ENCODE peak calls at places on chromosomes 3 and 15, in seven cellular contexts. One of them, this sample, is unnamed.

GRCh38 chr3:11632564-11632963 is 11.2 kb downstream of the VGLL4 start:
- DNase-seq in esophagus muscularis mucosa: no peak
- DNase-seq in HCT116: no peak
- DNase-seq in breast epithelium: no peak
- DNase-seq in stomach: no peak
- DNase-seq in GM12878: no peak
- DNase-seq in suprapubic skin: no peak
- DNase-seq in this sample: no peak

GRCh38 chr3:21624514-21624913 is 126.5 kb downstream of the ZNF385D start:
- DNase-seq in esophagus muscularis mucosa: no peak
- DNase-seq in HCT116: no peak
- DNase-seq in breast epithelium: no peak
- DNase-seq in stomach: no peak
- DNase-seq in GM12878: no peak
- DNase-seq in suprapubic skin: no peak
- DNase-seq in this sample: no peak

GRCh38 chr3:112017081-112017480 is 17.5 kb upstream of the TMPRSS7 start:
- DNase-seq in esophagus muscularis mucosa: no peak
- DNase-seq in HCT116: no peak
- DNase-seq in breast epithelium: no peak
- DNase-seq in stomach: no peak
- DNase-seq in GM12878: no peak
- DNase-seq in suprapubic skin: no peak
- DNase-seq in this sample: peak; percentile 43

GRCh38 chr3:76147846-76148245 is 362.5 kb upstream of the ZNF717 start:
- DNase-seq in esophagus muscularis mucosa: no peak
- DNase-seq in HCT116: no peak
- DNase-seq in breast epithelium: no peak
- DNase-seq in stomach: no peak
- DNase-seq in GM12878: no peak
- DNase-seq in suprapubic skin: no peak
- DNase-seq in this sample: no peak

GRCh38 chr15:98547255-98547654 is 101.1 kb upstream of the IGF1R start:
- DNase-seq in esophagus muscularis mucosa: no peak
- DNase-seq in HCT116: no peak
- DNase-seq in breast epithelium: no peak
- DNase-seq in stomach: no peak
- DNase-seq in GM12878: no peak
- DNase-seq in suprapubic skin: no peak
- DNase-seq in this sample: peak; percentile 43

GRCh38 chr3:171508676-171509075 is 48.5 kb upstream of the TNIK start:
- DNase-seq in esophagus muscularis mucosa: no peak
- DNase-seq in HCT116: no peak
- DNase-seq in breast epithelium: no peak
- DNase-seq in stomach: no peak
- DNase-seq in GM12878: no peak
- DNase-seq in suprapubic skin: no peak
- DNase-seq in this sample: no peak

GRCh38 chr3:165753560-165753959 is 83.7 kb downstream of the BCHE start:
- DNase-seq in esophagus muscularis mucosa: no peak
- DNase-seq in HCT116: no peak
- DNase-seq in breast epithelium: no peak
- DNase-seq in stomach: no peak
- DNase-seq in GM12878: no peak
- DNase-seq in suprapubic skin: no peak
- DNase-seq in this sample: no peak

GRCh38 chr3:197753263-197753662 is 3.6 kb downstream of the FYTTD1 start:
- DNase-seq in esophagus muscularis mucosa: no peak
- DNase-seq in HCT116: no peak
- DNase-seq in breast epithelium: no peak
- DNase-seq in stomach: no peak
- DNase-seq in GM12878: no peak
- DNase-seq in suprapubic skin: no peak
- DNase-seq in this sample: no peak

GRCh38 chr15:22939051-22939450 is 41.1 kb downstream of the CYFIP1 start:
- DNase-seq in esophagus muscularis mucosa: no peak
- DNase-seq in HCT116: no peak
- DNase-seq in breast epithelium: no peak
- DNase-seq in stomach: no peak
- DNase-seq in GM12878: no peak
- DNase-seq in suprapubic skin: no peak
- DNase-seq in this sample: no peak

GRCh38 chr3:50267280-50267913 is 1.6 kb upstream of the SEMA3B start:
- DNase-seq in esophagus muscularis mucosa: no peak
- DNase-seq in HCT116: no peak
- DNase-seq in breast epithelium: no peak
- DNase-seq in stomach: peak; percentile 87
- DNase-seq in GM12878: no peak
- DNase-seq in suprapubic skin: no peak
- DNase-seq in this sample: no peak

GRCh38 chr15:62244762-62245161 is 79.7 kb upstream of the C2CD4B start:
- DNase-seq in esophagus muscularis mucosa: no peak
- DNase-seq in HCT116: no peak
- DNase-seq in breast epithelium: no peak
- DNase-seq in stomach: peak; percentile 76
- DNase-seq in GM12878: no peak
- DNase-seq in suprapubic skin: no peak
- DNase-seq in this sample: no peak

GRCh38 chr3:94607778-94608177 is 544.9 kb downstream of the NSUN3 start:
- DNase-seq in esophagus muscularis mucosa: no peak
- DNase-seq in HCT116: no peak
- DNase-seq in breast epithelium: no peak
- DNase-seq in stomach: no peak
- DNase-seq in GM12878: no peak
- DNase-seq in suprapubic skin: no peak
- DNase-seq in this sample: no peak

GRCh38 chr15:50633653-50634052 is 52.9 kb downstream of the TRPM7 start:
- DNase-seq in esophagus muscularis mucosa: no peak
- DNase-seq in HCT116: no peak
- DNase-seq in breast epithelium: no peak
- DNase-seq in stomach: no peak
- DNase-seq in GM12878: no peak
- DNase-seq in suprapubic skin: no peak
- DNase-seq in this sample: no peak

GRCh38 chr15:79901958-79902357 is 5.1 kb upstream of the MTHFS start:
- DNase-seq in esophagus muscularis mucosa: no peak
- DNase-seq in HCT116: no peak
- DNase-seq in breast epithelium: no peak
- DNase-seq in stomach: no peak
- DNase-seq in GM12878: peak; percentile 90
- DNase-seq in suprapubic skin: no peak
- DNase-seq in this sample: no peak

GRCh38 chr3:115341208-115341607 is 194.1 kb upstream of the ZBTB20 start:
- DNase-seq in esophagus muscularis mucosa: no peak
- DNase-seq in HCT116: peak; percentile 57
- DNase-seq in breast epithelium: no peak
- DNase-seq in stomach: no peak
- DNase-seq in GM12878: no peak
- DNase-seq in suprapubic skin: no peak
- DNase-seq in this sample: no peak

GRCh38 chr3:36219398-36219797 is 160.9 kb upstream of the STAC start:
- DNase-seq in esophagus muscularis mucosa: no peak
- DNase-seq in HCT116: no peak
- DNase-seq in breast epithelium: no peak
- DNase-seq in stomach: no peak
- DNase-seq in GM12878: no peak
- DNase-seq in suprapubic skin: no peak
- DNase-seq in this sample: no peak

GRCh38 chr15:66497502-66498455 is at the start of gene SNAPC5:
- DNase-seq in esophagus muscularis mucosa: peak; percentile 99
- DNase-seq in HCT116: peak; percentile 85
- DNase-seq in breast epithelium: peak; percentile 96
- DNase-seq in stomach: peak; percentile 99
- DNase-seq in GM12878: peak; percentile 72
- DNase-seq in suprapubic skin: peak; percentile 98
- DNase-seq in this sample: peak; percentile 97

GRCh38 chr15:89400121-89400996 is 65.7 kb upstream of the POLG start:
- DNase-seq in esophagus muscularis mucosa: no peak
- DNase-seq in HCT116: no peak
- DNase-seq in breast epithelium: no peak
- DNase-seq in stomach: no peak
- DNase-seq in GM12878: no peak
- DNase-seq in suprapubic skin: no peak
- DNase-seq in this sample: no peak

GRCh38 chr3:124772081-124772831 is 42.0 kb downstream of the UMPS start:
- DNase-seq in esophagus muscularis mucosa: no peak
- DNase-seq in HCT116: no peak
- DNase-seq in breast epithelium: no peak
- DNase-seq in stomach: no peak
- DNase-seq in GM12878: no peak
- DNase-seq in suprapubic skin: no peak
- DNase-seq in this sample: no peak

GRCh38 chr3:103684956-103685355 is 1250.1 kb downstream of the ZPLD1 start:
- DNase-seq in esophagus muscularis mucosa: no peak
- DNase-seq in HCT116: no peak
- DNase-seq in breast epithelium: no peak
- DNase-seq in stomach: no peak
- DNase-seq in GM12878: no peak
- DNase-seq in suprapubic skin: no peak
- DNase-seq in this sample: no peak

GRCh38 chr3:37526511-37526910 is 335.2 kb upstream of the CTDSPL start:
- DNase-seq in esophagus muscularis mucosa: no peak
- DNase-seq in HCT116: no peak
- DNase-seq in breast epithelium: no peak
- DNase-seq in stomach: no peak
- DNase-seq in GM12878: no peak
- DNase-seq in suprapubic skin: no peak
- DNase-seq in this sample: no peak

GRCh38 chr15:57213783-57214366 is 162.4 kb upstream of the CGNL1 start:
- DNase-seq in esophagus muscularis mucosa: no peak
- DNase-seq in HCT116: peak; percentile 21
- DNase-seq in breast epithelium: no peak
- DNase-seq in stomach: no peak
- DNase-seq in GM12878: no peak
- DNase-seq in suprapubic skin: no peak
- DNase-seq in this sample: peak; percentile 36

GRCh38 chr15:85406916-85407315 is 26.5 kb downstream of the AKAP13 start:
- DNase-seq in esophagus muscularis mucosa: no peak
- DNase-seq in HCT116: no peak
- DNase-seq in breast epithelium: no peak
- DNase-seq in stomach: no peak
- DNase-seq in GM12878: no peak
- DNase-seq in suprapubic skin: no peak
- DNase-seq in this sample: no peak

GRCh38 chr3:9884555-9885165 is 4.6 kb upstream of the CIDEC start:
- DNase-seq in esophagus muscularis mucosa: no peak
- DNase-seq in HCT116: peak; percentile 89
- DNase-seq in breast epithelium: no peak
- DNase-seq in stomach: no peak
- DNase-seq in GM12878: no peak
- DNase-seq in suprapubic skin: no peak
- DNase-seq in this sample: no peak

GRCh38 chr3:155169221-155169620 is 89.1 kb downstream of the MME start:
- DNase-seq in esophagus muscularis mucosa: no peak
- DNase-seq in HCT116: no peak
- DNase-seq in breast epithelium: no peak
- DNase-seq in stomach: no peak
- DNase-seq in GM12878: no peak
- DNase-seq in suprapubic skin: no peak
- DNase-seq in this sample: no peak

GRCh38 chr15:68653795-68654194 is 75.0 kb downstream of the CORO2B start:
- DNase-seq in esophagus muscularis mucosa: no peak
- DNase-seq in HCT116: no peak
- DNase-seq in breast epithelium: no peak
- DNase-seq in stomach: no peak
- DNase-seq in GM12878: no peak
- DNase-seq in suprapubic skin: no peak
- DNase-seq in this sample: no peak

GRCh38 chr15:68654786-68655560 is 76.2 kb downstream of the CORO2B start:
- DNase-seq in esophagus muscularis mucosa: no peak
- DNase-seq in HCT116: no peak
- DNase-seq in breast epithelium: no peak
- DNase-seq in stomach: no peak
- DNase-seq in GM12878: no peak
- DNase-seq in suprapubic skin: no peak
- DNase-seq in this sample: no peak

GRCh38 chr15:68652141-68652540 is 73.3 kb downstream of the CORO2B start:
- DNase-seq in esophagus muscularis mucosa: no peak
- DNase-seq in HCT116: no peak
- DNase-seq in breast epithelium: no peak
- DNase-seq in stomach: no peak
- DNase-seq in GM12878: no peak
- DNase-seq in suprapubic skin: no peak
- DNase-seq in this sample: no peak

GRCh38 chr15:68653031-68653635 is 74.3 kb downstream of the CORO2B start:
- DNase-seq in esophagus muscularis mucosa: no peak
- DNase-seq in HCT116: no peak
- DNase-seq in breast epithelium: no peak
- DNase-seq in stomach: no peak
- DNase-seq in GM12878: no peak
- DNase-seq in suprapubic skin: no peak
- DNase-seq in this sample: no peak

GRCh38 chr15:68650901-68651709 is 72.3 kb downstream of the CORO2B start:
- DNase-seq in esophagus muscularis mucosa: no peak
- DNase-seq in HCT116: peak; percentile 51
- DNase-seq in breast epithelium: no peak
- DNase-seq in stomach: peak; percentile 61
- DNase-seq in GM12878: no peak
- DNase-seq in suprapubic skin: no peak
- DNase-seq in this sample: peak; percentile 18
- TF ChIP-seq CTCF in esophagus muscularis mucosa: peak; percentile 46
- TF ChIP-seq CTCF in HCT116: peak; percentile 93
- TF ChIP-seq CTCF in breast epithelium: no peak
- TF ChIP-seq CTCF in stomach: no peak
- TF ChIP-seq CTCF in GM12878: peak; percentile 82
- TF ChIP-seq CTCF in suprapubic skin: peak; percentile 30
- TF ChIP-seq CTCF in this sample: peak; percentile 42

DNA sequence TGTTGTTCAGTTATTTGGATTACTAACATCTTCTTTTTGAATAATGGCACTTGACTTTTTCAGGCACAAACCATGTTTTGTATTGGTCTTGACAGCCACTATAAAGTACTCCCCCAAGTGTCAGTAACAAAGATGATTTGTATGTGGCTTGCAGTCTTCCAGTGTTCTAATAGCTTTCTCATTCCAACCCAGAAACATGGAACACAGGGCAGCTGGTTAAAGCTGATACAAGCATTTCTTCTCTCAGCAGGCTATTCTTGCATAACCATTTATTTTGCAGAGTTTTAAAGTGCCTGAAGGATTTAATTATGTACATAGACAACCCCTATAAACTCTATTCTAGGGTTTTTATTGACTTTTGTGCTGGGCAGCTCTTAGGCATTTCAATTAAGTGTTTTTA is 420.4 kb downstream of the MECOM start:
- DNase-seq in esophagus muscularis mucosa: no peak
- DNase-seq in HCT116: no peak
- DNase-seq in breast epithelium: no peak
- DNase-seq in stomach: no peak
- DNase-seq in GM12878: no peak
- DNase-seq in suprapubic skin: no peak
- DNase-seq in this sample: no peak
- H3K4me3 ChIP-seq in esophagus muscularis mucosa: no peak overlapping the region
- H3K4me3 ChIP-seq in HCT116: no peak overlapping the region
- H3K4me3 ChIP-seq in breast epithelium: no peak overlapping the region
- H3K4me3 ChIP-seq in stomach: peak overlapping the region; percentile 44
- H3K4me3 ChIP-seq in GM12878: no peak overlapping the region
- H3K4me3 ChIP-seq in suprapubic skin: no peak overlapping the region
- H3K4me3 ChIP-seq in this sample: no peak overlapping the region

GRCh38 chr15:47473857-47474256 is 243.4 kb upstream of the SEMA6D start:
- DNase-seq in esophagus muscularis mucosa: no peak
- DNase-seq in HCT116: no peak
- DNase-seq in breast epithelium: peak; percentile 64
- DNase-seq in stomach: no peak
- DNase-seq in GM12878: no peak
- DNase-seq in suprapubic skin: no peak
- DNase-seq in this sample: no peak
- TF ChIP-seq POLR2AphosphoS5 in esophagus muscularis mucosa: peak; percentile 41
- TF ChIP-seq POLR2AphosphoS5 in HCT116: no peak
- TF ChIP-seq POLR2AphosphoS5 in breast epithelium: peak; percentile 79
- TF ChIP-seq POLR2AphosphoS5 in stomach: peak; percentile 43
- TF ChIP-seq POLR2AphosphoS5 in GM12878: no peak
- TF ChIP-seq POLR2AphosphoS5 in suprapubic skin: no peak
- TF ChIP-seq POLR2AphosphoS5 in this sample: no peak

GRCh38 chr15:25244731-25245585 is 193.9 kb downstream of the UBE3A start:
- DNase-seq in esophagus muscularis mucosa: no peak
- DNase-seq in HCT116: no peak
- DNase-seq in breast epithelium: peak; percentile 1
- DNase-seq in stomach: peak; percentile 19
- DNase-seq in GM12878: no peak
- DNase-seq in suprapubic skin: peak; percentile 69
- DNase-seq in this sample: no peak
- TF ChIP-seq CTCF in esophagus muscularis mucosa: no peak
- TF ChIP-seq CTCF in HCT116: no peak
- TF ChIP-seq CTCF in breast epithelium: no peak
- TF ChIP-seq CTCF in stomach: no peak
- TF ChIP-seq CTCF in GM12878: no peak
- TF ChIP-seq CTCF in suprapubic skin: no peak
- TF ChIP-seq CTCF in this sample: no peak